ENCODE peak calls at places on chromosome 21, in four cellular contexts. H, J, A and K are unnamed samples.

GRCh38 chr21:45406801-45407628 is 2.0 kb downstream of the COL18A1 start:
- DNase-seq in H (no peak), J (peak), A (peak), K (no peak)

GRCh38 chr21:45455321-45456013 is 50.5 kb downstream of the COL18A1 start:
- DNase-seq in H (no peak), J (peak), A (no peak), K (no peak)

GRCh38 chr21:45074818-45075605 is 632 bp downstream of the ADARB1 start:
- DNase-seq in H (peak), J (peak), A (no peak), K (peak)

GRCh38 chr21:41368361-41369104 is 6.7 kb downstream of the MX2 start:
- DNase-seq in H (peak), J (no peak), A (no peak), K (no peak)

GRCh38 chr21:36902793-36903192 is 63.7 kb downstream of the HLCS start:
- DNase-seq in H (no peak), J (peak), A (peak), K (no peak)

GRCh38 chr21:26795866-26796329 is 49.3 kb downstream of the ADAMTS1 start:
- DNase-seq in H (no peak), J (peak), A (peak), K (peak)

GRCh38 chr21:25569711-25570110 is 37.6 kb downstream of the MRPL39 start:
- DNase-seq in H (no peak), J (no peak), A (no peak), K (no peak)

GRCh38 chr21:15794277-15794912 is 64.6 kb downstream of the USP25 start:
- DNase-seq in H (no peak), J (no peak), A (no peak), K (peak)

GRCh38 chr21:36859744-36860501 is 106.5 kb downstream of the HLCS start:
- DNase-seq in H (no peak), J (peak), A (peak), K (no peak)

GRCh38 chr21:37478821-37479220 is 112.2 kb downstream of the DYRK1A start:
- DNase-seq in H (no peak), J (no peak), A (no peak), K (no peak)

GRCh38 chr21:46118871-46119564 is 21.1 kb downstream of the COL6A2 start:
- DNase-seq in H (peak), J (no peak), A (no peak), K (no peak)

GRCh38 chr21:45976666-45977335 is 4.8 kb upstream of the COL6A1 start:
- DNase-seq in H (no peak), J (no peak), A (no peak), K (no peak)

GRCh38 chr21:34037446-34037845 is 35.9 kb upstream of the MRPS6 start:
- DNase-seq in H (no peak), J (peak), A (peak), K (peak)

GRCh38 chr21:28444131-28444530 is 548.5 kb downstream of the LTN1 start:
- DNase-seq in H (no peak), J (peak), A (peak), K (peak)

GRCh38 chr21:40516336-40516735 is 330.6 kb downstream of the DSCAM start:
- DNase-seq in H (no peak), J (no peak), A (no peak), K (no peak)

GRCh38 chr21:31151156-31151555 is 112.9 kb upstream of the KRTAP19-8 start:
- DNase-seq in H (no peak), J (no peak), A (no peak), K (no peak)

GRCh38 chr21:41675574-41675973 is 91.3 kb downstream of the RIPK4 start:
- DNase-seq in H (no peak), J (no peak), A (no peak), K (no peak)

GRCh38 chr21:45141507-45141906 is 67.1 kb downstream of the ADARB1 start:
- DNase-seq in H (no peak), J (no peak), A (no peak), K (no peak)

GRCh38 chr21:33128538-33128937 is 58.6 kb downstream of the OLIG1 start:
- DNase-seq in H (no peak), J (no peak), A (no peak), K (no peak)

GRCh38 chr21:44994016-44994365 is 54.2 kb downstream of the SLX9 start:
- DNase-seq in H (no peak), J (no peak), A (no peak), K (no peak)

GRCh38 chr21:36641886-36642285 is 57.0 kb upstream of the SIM2 start:
- DNase-seq in H (peak), J (no peak), A (no peak), K (no peak)

GRCh38 chr21:42829954-42830353 is 49.4 kb downstream of the WDR4 start:
- DNase-seq in H (peak), J (no peak), A (no peak), K (no peak)